ENCODE peak calls at places on chromosomes 4 and X, in ten cellular contexts. One of them, this sample, is unnamed.

GRCh38 chr4:103018391-103019318 is 850 bp downstream of the SLC9B1 start:
- DNase-seq in epithelial cell of prostate: no peak
- DNase-seq in IMR-90: no peak
- DNase-seq in fibroblast of the aortic adventitia: no peak
- DNase-seq in activated CD8-positive, alpha-beta T cell treated with anti-CD3 and anti-CD28 coated beads for 36 hours: no peak
- DNase-seq in activated CD8-positive, alpha-beta memory T cell treated with anti-CD3 and anti-CD28 coated beads for 48 hours: no peak
- DNase-seq in progenitor cell of endocrine pancreas: no peak
- DNase-seq in GM12891: no peak
- DNase-seq in MV-4-11: no peak
- DNase-seq in substantia nigra: peak
- DNase-seq in this sample: peak

GRCh38 chr4:137611998-137612700 is 79.9 kb upstream of the PCDH18 start:
- DNase-seq in activated CD8-positive, alpha-beta T cell treated with anti-CD3 and anti-CD28 coated beads for 36 hours: no peak
- DNase-seq in fibroblast of the aortic adventitia: peak
- DNase-seq in epithelial cell of prostate: no peak
- DNase-seq in activated CD8-positive, alpha-beta memory T cell treated with anti-CD3 and anti-CD28 coated beads for 48 hours: no peak
- DNase-seq in progenitor cell of endocrine pancreas: no peak
- DNase-seq in IMR-90: no peak
- DNase-seq in MV-4-11: no peak
- DNase-seq in GM12891: no peak
- DNase-seq in substantia nigra: no peak
- DNase-seq in this sample: peak

GRCh38 chrX:4091046-4091760 is 377.8 kb upstream of the PRKX start:
- DNase-seq in activated CD8-positive, alpha-beta T cell treated with anti-CD3 and anti-CD28 coated beads for 36 hours: no peak
- DNase-seq in activated CD8-positive, alpha-beta memory T cell treated with anti-CD3 and anti-CD28 coated beads for 48 hours: no peak
- DNase-seq in IMR-90: no peak
- DNase-seq in MV-4-11: no peak
- DNase-seq in fibroblast of the aortic adventitia: no peak
- DNase-seq in progenitor cell of endocrine pancreas: no peak
- DNase-seq in substantia nigra: no peak
- DNase-seq in epithelial cell of prostate: no peak
- DNase-seq in GM12891: no peak
- DNase-seq in this sample: no peak

GRCh38 chrX:114889454-114889853 is 128.0 kb downstream of the IL13RA2 start:
- DNase-seq in IMR-90: no peak
- DNase-seq in GM12891: no peak
- DNase-seq in substantia nigra: no peak
- DNase-seq in MV-4-11: no peak
- DNase-seq in progenitor cell of endocrine pancreas: no peak
- DNase-seq in epithelial cell of prostate: no peak
- DNase-seq in fibroblast of the aortic adventitia: peak
- DNase-seq in activated CD8-positive, alpha-beta memory T cell treated with anti-CD3 and anti-CD28 coated beads for 48 hours: no peak
- DNase-seq in activated CD8-positive, alpha-beta T cell treated with anti-CD3 and anti-CD28 coated beads for 36 hours: no peak
- DNase-seq in this sample: peak

GRCh38 chrX:119655125-119655524 is 37.8 kb downstream of the SEPTIN6 start:
- DNase-seq in progenitor cell of endocrine pancreas: no peak
- DNase-seq in activated CD8-positive, alpha-beta T cell treated with anti-CD3 and anti-CD28 coated beads for 36 hours: peak
- DNase-seq in IMR-90: peak
- DNase-seq in MV-4-11: no peak
- DNase-seq in GM12891: no peak
- DNase-seq in epithelial cell of prostate: peak
- DNase-seq in activated CD8-positive, alpha-beta memory T cell treated with anti-CD3 and anti-CD28 coated beads for 48 hours: peak
- DNase-seq in fibroblast of the aortic adventitia: peak
- DNase-seq in substantia nigra: no peak
- DNase-seq in this sample: peak

GRCh38 chr4:75101906-75102888 is 169.3 kb downstream of the PARM1 start:
- DNase-seq in epithelial cell of prostate: no peak
- DNase-seq in activated CD8-positive, alpha-beta T cell treated with anti-CD3 and anti-CD28 coated beads for 36 hours: no peak
- DNase-seq in IMR-90: no peak
- DNase-seq in GM12891: no peak
- DNase-seq in activated CD8-positive, alpha-beta memory T cell treated with anti-CD3 and anti-CD28 coated beads for 48 hours: no peak
- DNase-seq in progenitor cell of endocrine pancreas: no peak
- DNase-seq in substantia nigra: no peak
- DNase-seq in fibroblast of the aortic adventitia: no peak
- DNase-seq in MV-4-11: peak
- DNase-seq in this sample: no peak

GRCh38 chr4:36273276-36273675 is 8.1 kb upstream of the DTHD1 start:
- DNase-seq in MV-4-11: no peak
- DNase-seq in IMR-90: no peak
- DNase-seq in activated CD8-positive, alpha-beta memory T cell treated with anti-CD3 and anti-CD28 coated beads for 48 hours: no peak
- DNase-seq in epithelial cell of prostate: peak
- DNase-seq in substantia nigra: no peak
- DNase-seq in activated CD8-positive, alpha-beta T cell treated with anti-CD3 and anti-CD28 coated beads for 36 hours: no peak
- DNase-seq in fibroblast of the aortic adventitia: no peak
- DNase-seq in GM12891: no peak
- DNase-seq in progenitor cell of endocrine pancreas: no peak
- DNase-seq in this sample: no peak

GRCh38 chrX:69179380-69179911 is 14.2 kb upstream of the PJA1 start:
- DNase-seq in MV-4-11: no peak
- DNase-seq in activated CD8-positive, alpha-beta T cell treated with anti-CD3 and anti-CD28 coated beads for 36 hours: no peak
- DNase-seq in substantia nigra: no peak
- DNase-seq in progenitor cell of endocrine pancreas: no peak
- DNase-seq in epithelial cell of prostate: no peak
- DNase-seq in activated CD8-positive, alpha-beta memory T cell treated with anti-CD3 and anti-CD28 coated beads for 48 hours: no peak
- DNase-seq in fibroblast of the aortic adventitia: no peak
- DNase-seq in GM12891: no peak
- DNase-seq in IMR-90: peak
- DNase-seq in this sample: no peak

GRCh38 chr4:4820264-4820663 is 39.2 kb upstream of the MSX1 start:
- DNase-seq in epithelial cell of prostate: no peak
- DNase-seq in fibroblast of the aortic adventitia: no peak
- DNase-seq in IMR-90: no peak
- DNase-seq in MV-4-11: no peak
- DNase-seq in progenitor cell of endocrine pancreas: no peak
- DNase-seq in GM12891: no peak
- DNase-seq in activated CD8-positive, alpha-beta T cell treated with anti-CD3 and anti-CD28 coated beads for 36 hours: no peak
- DNase-seq in substantia nigra: peak
- DNase-seq in activated CD8-positive, alpha-beta memory T cell treated with anti-CD3 and anti-CD28 coated beads for 48 hours: no peak
- DNase-seq in this sample: peak

GRCh38 chr4:148653681-148654080 is 211.5 kb upstream of the NR3C2 start:
- DNase-seq in IMR-90: no peak
- DNase-seq in fibroblast of the aortic adventitia: no peak
- DNase-seq in progenitor cell of endocrine pancreas: no peak
- DNase-seq in substantia nigra: no peak
- DNase-seq in MV-4-11: no peak
- DNase-seq in epithelial cell of prostate: no peak
- DNase-seq in activated CD8-positive, alpha-beta T cell treated with anti-CD3 and anti-CD28 coated beads for 36 hours: no peak
- DNase-seq in activated CD8-positive, alpha-beta memory T cell treated with anti-CD3 and anti-CD28 coated beads for 48 hours: no peak
- DNase-seq in GM12891: no peak
- DNase-seq in this sample: no peak

GRCh38 chr4:7121174-7121573 is 53.3 kb upstream of the GRPEL1 start:
- DNase-seq in MV-4-11: no peak
- DNase-seq in fibroblast of the aortic adventitia: no peak
- DNase-seq in epithelial cell of prostate: no peak
- DNase-seq in activated CD8-positive, alpha-beta memory T cell treated with anti-CD3 and anti-CD28 coated beads for 48 hours: no peak
- DNase-seq in IMR-90: no peak
- DNase-seq in progenitor cell of endocrine pancreas: no peak
- DNase-seq in GM12891: no peak
- DNase-seq in activated CD8-positive, alpha-beta T cell treated with anti-CD3 and anti-CD28 coated beads for 36 hours: no peak
- DNase-seq in substantia nigra: no peak
- DNase-seq in this sample: no peak

GRCh38 chrX:97547873-97548578 is 664.3 kb downstream of the RPA4 start:
- DNase-seq in MV-4-11: no peak
- DNase-seq in activated CD8-positive, alpha-beta T cell treated with anti-CD3 and anti-CD28 coated beads for 36 hours: no peak
- DNase-seq in progenitor cell of endocrine pancreas: no peak
- DNase-seq in substantia nigra: no peak
- DNase-seq in activated CD8-positive, alpha-beta memory T cell treated with anti-CD3 and anti-CD28 coated beads for 48 hours: no peak
- DNase-seq in epithelial cell of prostate: no peak
- DNase-seq in GM12891: no peak
- DNase-seq in fibroblast of the aortic adventitia: peak
- DNase-seq in IMR-90: peak
- DNase-seq in this sample: peak

GRCh38 chr4:101191302-101192098 is 155.8 kb downstream of the PPP3CA start:
- DNase-seq in GM12891: no peak
- DNase-seq in MV-4-11: no peak
- DNase-seq in fibroblast of the aortic adventitia: peak
- DNase-seq in activated CD8-positive, alpha-beta T cell treated with anti-CD3 and anti-CD28 coated beads for 36 hours: no peak
- DNase-seq in progenitor cell of endocrine pancreas: no peak
- DNase-seq in epithelial cell of prostate: no peak
- DNase-seq in substantia nigra: peak
- DNase-seq in activated CD8-positive, alpha-beta memory T cell treated with anti-CD3 and anti-CD28 coated beads for 48 hours: no peak
- DNase-seq in IMR-90: peak
- DNase-seq in this sample: peak

GRCh38 chrX:100926453-100926852 is 2.3 kb downstream of the XKRX start:
- DNase-seq in IMR-90: peak
- DNase-seq in activated CD8-positive, alpha-beta T cell treated with anti-CD3 and anti-CD28 coated beads for 36 hours: no peak
- DNase-seq in progenitor cell of endocrine pancreas: no peak
- DNase-seq in activated CD8-positive, alpha-beta memory T cell treated with anti-CD3 and anti-CD28 coated beads for 48 hours: no peak
- DNase-seq in substantia nigra: no peak
- DNase-seq in fibroblast of the aortic adventitia: no peak
- DNase-seq in epithelial cell of prostate: no peak
- DNase-seq in GM12891: no peak
- DNase-seq in MV-4-11: no peak
- DNase-seq in this sample: no peak

GRCh38 chrX:153407736-153408135 is 3.5 kb upstream of the ZFP92 start:
- DNase-seq in progenitor cell of endocrine pancreas: no peak
- DNase-seq in IMR-90: no peak
- DNase-seq in MV-4-11: no peak
- DNase-seq in activated CD8-positive, alpha-beta memory T cell treated with anti-CD3 and anti-CD28 coated beads for 48 hours: no peak
- DNase-seq in substantia nigra: no peak
- DNase-seq in GM12891: no peak
- DNase-seq in activated CD8-positive, alpha-beta T cell treated with anti-CD3 and anti-CD28 coated beads for 36 hours: no peak
- DNase-seq in epithelial cell of prostate: no peak
- DNase-seq in fibroblast of the aortic adventitia: no peak
- DNase-seq in this sample: no peak

GRCh38 chr4:166913926-166914325 is 320.4 kb downstream of the SPOCK3 start:
- DNase-seq in activated CD8-positive, alpha-beta T cell treated with anti-CD3 and anti-CD28 coated beads for 36 hours: no peak
- DNase-seq in MV-4-11: no peak
- DNase-seq in activated CD8-positive, alpha-beta memory T cell treated with anti-CD3 and anti-CD28 coated beads for 48 hours: no peak
- DNase-seq in epithelial cell of prostate: no peak
- DNase-seq in progenitor cell of endocrine pancreas: no peak
- DNase-seq in fibroblast of the aortic adventitia: no peak
- DNase-seq in IMR-90: no peak
- DNase-seq in GM12891: no peak
- DNase-seq in substantia nigra: no peak
- DNase-seq in this sample: no peak

GRCh38 chr4:159269143-159269542 is 166.3 kb downstream of the RAPGEF2 start:
- DNase-seq in fibroblast of the aortic adventitia: no peak
- DNase-seq in substantia nigra: no peak
- DNase-seq in activated CD8-positive, alpha-beta T cell treated with anti-CD3 and anti-CD28 coated beads for 36 hours: no peak
- DNase-seq in progenitor cell of endocrine pancreas: no peak
- DNase-seq in GM12891: no peak
- DNase-seq in MV-4-11: no peak
- DNase-seq in epithelial cell of prostate: no peak
- DNase-seq in activated CD8-positive, alpha-beta memory T cell treated with anti-CD3 and anti-CD28 coated beads for 48 hours: no peak
- DNase-seq in IMR-90: no peak
- DNase-seq in this sample: no peak

GRCh38 chr4:113760094-113760851 is 1.3 kb downstream of the CAMK2D start:
- DNase-seq in fibroblast of the aortic adventitia: peak
- DNase-seq in progenitor cell of endocrine pancreas: no peak
- DNase-seq in activated CD8-positive, alpha-beta T cell treated with anti-CD3 and anti-CD28 coated beads for 36 hours: peak
- DNase-seq in epithelial cell of prostate: no peak
- DNase-seq in GM12891: no peak
- DNase-seq in substantia nigra: peak
- DNase-seq in activated CD8-positive, alpha-beta memory T cell treated with anti-CD3 and anti-CD28 coated beads for 48 hours: no peak
- DNase-seq in IMR-90: peak
- DNase-seq in MV-4-11: peak
- DNase-seq in this sample: peak

GRCh38 chr4:30996841-30997240 is 276.7 kb downstream of the PCDH7 start:
- DNase-seq in substantia nigra: no peak
- DNase-seq in activated CD8-positive, alpha-beta memory T cell treated with anti-CD3 and anti-CD28 coated beads for 48 hours: no peak
- DNase-seq in MV-4-11: no peak
- DNase-seq in activated CD8-positive, alpha-beta T cell treated with anti-CD3 and anti-CD28 coated beads for 36 hours: no peak
- DNase-seq in GM12891: no peak
- DNase-seq in IMR-90: no peak
- DNase-seq in progenitor cell of endocrine pancreas: no peak
- DNase-seq in epithelial cell of prostate: no peak
- DNase-seq in fibroblast of the aortic adventitia: no peak
- DNase-seq in this sample: no peak

GRCh38 chrX:15465347-15465746 is 27.8 kb downstream of the PIR start:
- DNase-seq in fibroblast of the aortic adventitia: peak
- DNase-seq in activated CD8-positive, alpha-beta T cell treated with anti-CD3 and anti-CD28 coated beads for 36 hours: peak
- DNase-seq in progenitor cell of endocrine pancreas: no peak
- DNase-seq in MV-4-11: peak
- DNase-seq in substantia nigra: no peak
- DNase-seq in activated CD8-positive, alpha-beta memory T cell treated with anti-CD3 and anti-CD28 coated beads for 48 hours: no peak
- DNase-seq in epithelial cell of prostate: no peak
- DNase-seq in IMR-90: peak
- DNase-seq in GM12891: no peak
- DNase-seq in this sample: peak

GRCh38 chrX:55135171-55135570 is 46.4 kb downstream of the PAGE2 start:
- DNase-seq in progenitor cell of endocrine pancreas: no peak
- DNase-seq in IMR-90: peak
- DNase-seq in epithelial cell of prostate: no peak
- DNase-seq in fibroblast of the aortic adventitia: peak
- DNase-seq in activated CD8-positive, alpha-beta T cell treated with anti-CD3 and anti-CD28 coated beads for 36 hours: peak
- DNase-seq in activated CD8-positive, alpha-beta memory T cell treated with anti-CD3 and anti-CD28 coated beads for 48 hours: no peak
- DNase-seq in substantia nigra: no peak
- DNase-seq in MV-4-11: no peak
- DNase-seq in GM12891: no peak
- DNase-seq in this sample: peak

GRCh38 chr4:120842046-120842445 is 80.5 kb downstream of the PRDM5 start:
- DNase-seq in activated CD8-positive, alpha-beta T cell treated with anti-CD3 and anti-CD28 coated beads for 36 hours: no peak
- DNase-seq in fibroblast of the aortic adventitia: peak
- DNase-seq in MV-4-11: no peak
- DNase-seq in substantia nigra: no peak
- DNase-seq in GM12891: no peak
- DNase-seq in epithelial cell of prostate: no peak
- DNase-seq in progenitor cell of endocrine pancreas: no peak
- DNase-seq in IMR-90: peak
- DNase-seq in activated CD8-positive, alpha-beta memory T cell treated with anti-CD3 and anti-CD28 coated beads for 48 hours: no peak
- DNase-seq in this sample: peak

GRCh38 chr4:145177906-145178538 is 2.4 kb downstream of the OTUD4 start:
- DNase-seq in MV-4-11: peak
- DNase-seq in activated CD8-positive, alpha-beta memory T cell treated with anti-CD3 and anti-CD28 coated beads for 48 hours: no peak
- DNase-seq in epithelial cell of prostate: no peak
- DNase-seq in progenitor cell of endocrine pancreas: no peak
- DNase-seq in GM12891: no peak
- DNase-seq in IMR-90: peak
- DNase-seq in fibroblast of the aortic adventitia: peak
- DNase-seq in activated CD8-positive, alpha-beta T cell treated with anti-CD3 and anti-CD28 coated beads for 36 hours: peak
- DNase-seq in substantia nigra: peak
- DNase-seq in this sample: peak

GRCh38 chrX:31092476-31092875 is 20.6 kb upstream of the FTHL17 start:
- DNase-seq in IMR-90: no peak
- DNase-seq in MV-4-11: no peak
- DNase-seq in progenitor cell of endocrine pancreas: no peak
- DNase-seq in activated CD8-positive, alpha-beta T cell treated with anti-CD3 and anti-CD28 coated beads for 36 hours: no peak
- DNase-seq in fibroblast of the aortic adventitia: no peak
- DNase-seq in GM12891: no peak
- DNase-seq in substantia nigra: no peak
- DNase-seq in activated CD8-positive, alpha-beta memory T cell treated with anti-CD3 and anti-CD28 coated beads for 48 hours: no peak
- DNase-seq in epithelial cell of prostate: no peak
- DNase-seq in this sample: no peak

GRCh38 chr4:151644625-151645024 is 116.2 kb downstream of the GATB start:
- DNase-seq in activated CD8-positive, alpha-beta T cell treated with anti-CD3 and anti-CD28 coated beads for 36 hours: peak
- DNase-seq in IMR-90: no peak
- DNase-seq in epithelial cell of prostate: no peak
- DNase-seq in activated CD8-positive, alpha-beta memory T cell treated with anti-CD3 and anti-CD28 coated beads for 48 hours: no peak
- DNase-seq in substantia nigra: no peak
- DNase-seq in fibroblast of the aortic adventitia: no peak
- DNase-seq in GM12891: no peak
- DNase-seq in progenitor cell of endocrine pancreas: peak
- DNase-seq in MV-4-11: no peak
- DNase-seq in this sample: no peak